ENCODE peak calls at places on chromosome 20, in five cellular contexts. C is neuronal stem cell, Q is left cardiac atrium, M is non-pigmented ciliary epithelial cell, U is nucleus accumbens. D is an unnamed sample.

GRCh38 chr20:51622004-51622874 is 79.7 kb upstream of the NFATC2 start:
- DNase-seq in C (no peak), Q (no peak), U (no peak), M (no peak), D (no peak)

GRCh38 chr20:24007758-24008157 is 19.2 kb upstream of the GGTLC1 start:
- DNase-seq in U (no peak), C (no peak), Q (no peak), M (no peak), D (no peak)

GRCh38 chr20:21516861-21517565 is 3.1 kb upstream of the NKX2-2 start:
- DNase-seq in U (no peak), M (no peak), C (no peak), Q (no peak), D (no peak)

GRCh38 chr20:53579266-53579580 is 14.4 kb downstream of the ZNF217 start:
- DNase-seq in Q (no peak), C (no peak), U (no peak), M (no peak), D (no peak)

GRCh38 chr20:4190792-4191519 is 175.6 kb upstream of the RNF24 start:
- DNase-seq in Q (no peak), U (no peak), M (no peak), C (no peak), D (no peak)

GRCh38 chr20:56778765-56779195 is 149.7 kb downstream of the TFAP2C start:
- DNase-seq in M (no peak), Q (peak), C (no peak), U (no peak), D (no peak)

GRCh38 chr20:14116037-14116436 is 120.7 kb downstream of the MACROD2 start:
- DNase-seq in U (no peak), M (no peak), Q (no peak), C (no peak), D (no peak)

GRCh38 chr20:43515628-43516027 is 8.1 kb downstream of the L3MBTL1 start:
- DNase-seq in M (no peak), C (no peak), Q (no peak), U (peak), D (peak)

GRCh38 chr20:16966276-16966880 is 218.2 kb downstream of the OTOR start:
- DNase-seq in C (no peak), Q (no peak), U (no peak), M (no peak), D (no peak)

GRCh38 chr20:41617059-41617921 is 887 bp downstream of the CHD6 start:
- DNase-seq in M (no peak), U (no peak), Q (peak), C (peak), D (no peak)

GRCh38 chr20:52847029-52847660 is 125.0 kb upstream of the TSHZ2 start:
- DNase-seq in U (no peak), M (no peak), Q (no peak), C (no peak), D (no peak)

GRCh38 chr20:13009682-13010406 is 1.1 kb downstream of the SPTLC3 start:
- DNase-seq in U (no peak), Q (no peak), M (peak), C (no peak), D (peak)

GRCh38 chr20:61125536-61126180 is 126.4 kb upstream of the CDH4 start:
- DNase-seq in C (no peak), U (no peak), M (no peak), Q (no peak), D (no peak)

GRCh38 chr20:1660263-1660662 is 2.7 kb upstream of the SIRPG start:
- DNase-seq in U (no peak), Q (no peak), C (no peak), M (no peak), D (no peak)

GRCh38 chr20:63699466-63700198 is 3.2 kb downstream of the TNFRSF6B start:
- DNase-seq in M (no peak), U (no peak), Q (peak), C (no peak), D (no peak)

GRCh38 chr20:5570442-5570841 is 179.8 kb upstream of the SHLD1 start:
- DNase-seq in U (no peak), C (no peak), M (no peak), Q (no peak), D (no peak)

GRCh38 chr20:43662943-43663655 is 3.8 kb upstream of the MYBL2 start:
- DNase-seq in U (no peak), C (no peak), Q (no peak), M (no peak), D (no peak)

GRCh38 chr20:17610566-17611289 is 40.9 kb downstream of the DSTN start:
- DNase-seq in M (no peak), C (no peak), U (no peak), Q (peak), D (no peak)

GRCh38 chr20:13587370-13587769 is 51.4 kb downstream of the TASP1 start:
- DNase-seq in Q (no peak), C (no peak), M (no peak), U (no peak), D (no peak)

GRCh38 chr20:4830212-4830607 is 108.5 kb downstream of the PRND start:
- DNase-seq in M (no peak), C (no peak), Q (no peak), U (no peak), D (no peak)

GRCh38 chr20:23446505-23446904 is 6.2 kb downstream of the CST11 start:
- DNase-seq in U (peak), M (peak), C (peak), Q (peak), D (peak)

GRCh38 chr20:39299783-39300182 is 337.6 kb downstream of the DHX35 start:
- DNase-seq in U (no peak), C (no peak), M (no peak), Q (no peak), D (no peak)

GRCh38 chr20:16518068-16518783 is 55.0 kb downstream of the KIF16B start:
- DNase-seq in C (peak), U (no peak), M (no peak), Q (no peak), D (peak)

GRCh38 chr20:32970115-32970972 is 33.9 kb downstream of the SUN5 start:
- DNase-seq in Q (no peak), M (no peak), U (no peak), C (no peak), D (no peak)

GRCh38 chr20:19129976-19130612 is 82.3 kb upstream of the SLC24A3 start:
- DNase-seq in M (no peak), C (no peak), Q (no peak), U (no peak), D (no peak)

GRCh38 chr20:2799688-2800589 is 488 bp downstream of the CPXM1 start:
- DNase-seq in M (no peak), U (no peak), C (no peak), Q (no peak), D (no peak)

GRCh38 chr20:62171245-62171644 is 11.6 kb upstream of the MTG2 start:
- DNase-seq in U (no peak), C (no peak), M (no peak), Q (no peak), D (no peak)

GRCh38 chr20:9409981-9410380 is 104.4 kb upstream of the LAMP5 start:
- DNase-seq in C (no peak), Q (no peak), U (no peak), M (peak), D (no peak)

GRCh38 chr20:17542481-17542880 is 11.3 kb upstream of the BFSP1 start:
- DNase-seq in U (no peak), M (no peak), Q (no peak), C (no peak), D (no peak)

GRCh38 chr20:45781391-45781931 is 10.2 kb downstream of the WFDC3 start:
- DNase-seq in M (peak), U (no peak), Q (no peak), C (no peak), D (no peak)

GRCh38 chr20:45097485-45098095 is 3.3 kb downstream of the KCNS1 start:
- DNase-seq in U (no peak), M (no peak), Q (peak), C (no peak), D (no peak)

GRCh38 chr20:15205719-15206118 is 868.3 kb upstream of the FLRT3 start:
- DNase-seq in Q (no peak), U (no peak), C (no peak), M (no peak), D (no peak)

GRCh38 chr20:25544760-25545159 is 40.6 kb downstream of the NINL start:
- DNase-seq in M (no peak), Q (no peak), U (no peak), C (no peak), D (no peak)

GRCh38 chr20:25705830-25706351 is 9.2 kb upstream of the ZNF337 start:
- DNase-seq in U (no peak), C (no peak), M (no peak), Q (no peak), D (no peak)